ENCODE peak calls at places on chromosomes 16 and 17, in eight cellular contexts. Q is ovary, G is transverse colon, P is suprapubic skin, O is stomach, S is sigmoid colon, N is A549, E is tibial nerve. K is an unnamed sample.
A peak's percentile ranks its signal among the peaks of the same experiment; 100 is the strongest.

GRCh38 chr17:54980372-54980771 is 11.8 kb downstream of the STXBP4 start:
- DNase-seq in Q (no peak), G (no peak), P (no peak), O (no peak), S (no peak), N (no peak), E (no peak), K (no peak)

GRCh38 chr16:67713647-67714273 is 5.4 kb downstream of the GFOD2 start:
- DNase-seq in Q (no peak), G (peak; percentile 30), P (no peak), O (no peak), S (no peak), N (no peak), E (no peak), K (no peak)

GRCh38 chr16:2664522-2665096 is 17.7 kb upstream of the KCTD5 start:
- DNase-seq in Q (no peak), G (no peak), P (no peak), O (peak; percentile 45), S (no peak), N (no peak), E (no peak), K (no peak)

GRCh38 chr17:51260960-51261958 is 913 bp downstream of the UTP18 start:
- DNase-seq in Q (peak; percentile 65), G (peak; percentile 82), P (peak; percentile 85), O (peak; percentile 74), S (peak; percentile 80), N (peak; percentile 58), E (peak; percentile 23), K (peak; percentile 91)

GRCh38 chr16:69187387-69187890 is 475 bp downstream of the SNTB2 start:
- DNase-seq in Q (peak; percentile 42), G (peak; percentile 62), P (peak; percentile 81), O (peak; percentile 60), S (peak; percentile 82), N (peak; percentile 52), E (peak; percentile 31), K (no peak)

GRCh38 chr16:48497932-48498760 is 111.8 kb downstream of the N4BP1 start:
- DNase-seq in Q (peak; percentile 28), G (no peak), P (no peak), O (peak; percentile 36), S (no peak), N (no peak), E (no peak), K (peak; percentile 89)

GRCh38 chr17:2179615-2180295 is 123.8 kb downstream of the SMG6 start:
- DNase-seq in Q (peak; percentile 92), G (peak; percentile 67), P (peak; percentile 82), O (peak; percentile 71), S (peak; percentile 96), N (no peak), E (peak; percentile 84), K (peak; percentile 95)

GRCh38 chr17:40070895-40071719 is 8.3 kb downstream of the THRA start:
- DNase-seq in Q (peak; percentile 82), G (peak; percentile 88), P (no peak), O (peak; percentile 98), S (peak; percentile 90), N (no peak), E (peak; percentile 72), K (no peak)

GRCh38 chr16:87416826-87417471 is 24.8 kb downstream of the MAP1LC3B start:
- DNase-seq in Q (no peak), G (peak; percentile 42), P (no peak), O (no peak), S (peak; percentile 69), N (peak; percentile 15), E (no peak), K (no peak)

GRCh38 chr16:89811321-89811720 is 5.1 kb downstream of the FANCA start:
- DNase-seq in Q (no peak), G (no peak), P (no peak), O (no peak), S (no peak), N (no peak), E (no peak), K (no peak)

GRCh38 chr17:75020331-75021110 is 8.1 kb downstream of the MRPL58 start:
- DNase-seq in Q (no peak), G (no peak), P (no peak), O (no peak), S (no peak), N (no peak), E (no peak), K (no peak)

GRCh38 chr17:7307686-7308624 is 527 bp downstream of the EIF5A start:
- DNase-seq in Q (peak; percentile 51), G (peak; percentile 60), P (peak; percentile 88), O (peak; percentile 51), S (no peak), N (peak; percentile 52), E (no peak), K (no peak)

GRCh38 chr17:312476-313148 is 40.0 kb downstream of the RPH3AL start:
- DNase-seq in Q (no peak), G (no peak), P (no peak), O (no peak), S (no peak), N (no peak), E (no peak), K (no peak)

GRCh38 chr17:76598004-76598439 is 12.4 kb upstream of the ST6GALNAC2 start:
- DNase-seq in Q (no peak), G (no peak), P (no peak), O (no peak), S (no peak), N (no peak), E (no peak), K (no peak)

GRCh38 chr16:79595261-79595660 is 5.3 kb downstream of the MAF start:
- DNase-seq in Q (no peak), G (no peak), P (no peak), O (no peak), S (no peak), N (no peak), E (no peak), K (no peak)

GRCh38 chr16:28529124-28529523 is 9.7 kb downstream of the NUPR1 start:
- DNase-seq in Q (no peak), G (no peak), P (no peak), O (no peak), S (no peak), N (no peak), E (no peak), K (no peak)

GRCh38 chr17:70168979-70169706 is at the start of gene KCNJ2:
- DNase-seq in Q (peak; percentile 81), G (peak; percentile 91), P (peak; percentile 85), O (peak; percentile 92), S (peak; percentile 91), N (peak; percentile 85), E (peak; percentile 64), K (peak; percentile 95)

GRCh38 chr17:74750039-74750326 is 1.6 kb downstream of the NHERF1 start:
- DNase-seq in Q (no peak), G (no peak), P (no peak), O (no peak), S (no peak), N (no peak), E (no peak), K (no peak)

GRCh38 chr16:85673529-85674417 is 15.0 kb downstream of the GINS2 start:
- DNase-seq in Q (peak; percentile 74), G (no peak), P (no peak), O (peak; percentile 89), S (no peak), N (no peak), E (no peak), K (no peak)

GRCh38 chr17:72334205-72334604 is 213.4 kb downstream of the SOX9 start:
- DNase-seq in Q (no peak), G (no peak), P (no peak), O (no peak), S (no peak), N (no peak), E (no peak), K (no peak)
- TF ChIP-seq CTCF in Q (no peak), G (no peak), P (no peak), O (no peak), S (no peak), N (no peak), E (no peak), K (no peak)

GRCh38 chr17:17027442-17028058 is 14.7 kb upstream of the MPRIP start:
- DNase-seq in Q (no peak), G (no peak), P (no peak), O (no peak), S (no peak), N (no peak), E (no peak), K (no peak)
- TF ChIP-seq EP300 in Q (no peak), G (no peak), P (no peak), O (no peak), S (no peak), N (no peak), E (no peak), K (no peak)

GRCh38 chr17:30559656-30560055 is 82.4 kb downstream of the GOSR1 start:
- DNase-seq in Q (no peak), G (no peak), P (no peak), O (peak; percentile 2), S (no peak), N (no peak), E (no peak), K (no peak)

GRCh38 chr17:30570191-30570590 is 93.0 kb downstream of the GOSR1 start:
- DNase-seq in Q (no peak), G (no peak), P (no peak), O (no peak), S (no peak), N (no peak), E (no peak), K (no peak)

GRCh38 chr17:30570596-30571265 is 93.5 kb downstream of the GOSR1 start:
- DNase-seq in Q (no peak), G (no peak), P (peak; percentile 42), O (no peak), S (no peak), N (no peak), E (no peak), K (no peak)

GRCh38 chr17:30567231-30568116 is 90.3 kb downstream of the GOSR1 start:
- DNase-seq in Q (no peak), G (no peak), P (peak; percentile 38), O (peak; percentile 7), S (no peak), N (no peak), E (no peak), K (no peak)

DNA sequence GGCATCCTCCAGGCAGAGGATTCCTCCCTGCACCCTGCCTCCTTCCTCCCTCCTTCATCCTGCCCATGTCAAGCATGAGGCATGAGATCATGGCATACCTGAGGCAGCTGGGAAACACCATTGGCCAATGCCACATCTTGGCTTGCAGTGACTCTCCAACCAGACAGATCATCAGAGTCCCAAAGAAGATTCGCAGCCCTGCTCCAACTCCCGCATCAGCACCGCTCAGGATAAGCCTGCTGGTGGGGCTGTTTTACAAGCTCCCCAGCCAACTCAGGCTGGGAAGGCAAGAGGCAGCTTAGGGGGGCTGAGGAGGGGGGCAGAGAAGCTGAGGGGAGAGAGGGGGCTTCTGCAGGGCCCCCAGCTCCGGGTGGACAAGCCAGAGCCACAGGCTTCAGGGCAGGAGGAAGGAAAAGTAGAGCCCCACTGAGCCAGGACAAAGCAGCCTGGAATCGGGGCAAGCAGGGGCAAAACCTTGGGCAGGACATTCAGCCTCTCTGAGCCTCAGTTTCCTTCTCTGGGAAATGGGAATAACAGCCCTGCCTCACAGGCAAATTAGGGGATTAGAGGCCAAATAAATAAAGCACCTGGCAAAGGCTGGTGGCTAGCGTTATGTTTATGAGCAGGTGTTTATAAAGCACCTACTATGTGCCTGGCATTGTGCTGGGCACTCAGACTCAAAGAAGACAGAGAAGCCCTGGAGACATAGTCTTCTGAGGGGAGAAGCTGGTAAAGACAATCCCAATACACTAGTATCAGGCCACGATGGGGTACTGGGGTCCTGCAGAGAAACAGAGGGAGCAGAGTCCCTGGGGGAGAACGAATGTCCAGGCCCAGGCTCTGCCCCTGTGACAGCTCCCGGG is 88.1 kb downstream of the GOSR1 start:
- DNase-seq in Q (no peak), G (no peak), P (no peak), O (peak; percentile 9), S (no peak), N (no peak), E (no peak), K (no peak)
- TF ChIP-seq CTCF in Q (no peak), G (no peak), P (no peak), O (no peak), S (no peak), N (no peak), E (no peak), K (no peak)

GRCh38 chr17:80374039-80374731 is 40.8 kb upstream of the ENDOV start:
- DNase-seq in Q (no peak), G (no peak), P (peak; percentile 46), O (no peak), S (peak; percentile 30), N (no peak), E (no peak), K (no peak)
- TF ChIP-seq EP300 in Q (no peak), G (no peak), P (no peak), O (no peak), S (no peak), N (no peak), E (no peak), K (no peak)

K was measured in esophagus muscularis mucosa.